ENCODE peak calls at places on chromosomes 16 and 17, in four cellular contexts. E is heart right ventricle, Q is GM12865, I is endothelial cell of umbilical vein. C is an unnamed sample.

GRCh38 chr16:86447228-86447627 is 63.1 kb upstream of the FOXF1 start:
- DNase-seq in E (no peak), Q (no peak), I (no peak), C (no peak)

GRCh38 chr17:77571562-77571981 is 386.9 kb upstream of the TNRC6C start:
- DNase-seq in E (no peak), Q (no peak), I (peak; percentile 64), C (no peak)

GRCh38 chr17:31371511-31372097 is 19.9 kb upstream of the RAB11FIP4 start:
- DNase-seq in E (no peak), Q (peak; percentile 40), I (peak; percentile 52), C (no peak)

GRCh38 chr16:56657555-56658430 is at the start of gene MT1F:
- DNase-seq in E (peak; percentile 73), Q (peak; percentile 33), I (peak; percentile 35), C (peak; percentile 25)

GRCh38 chr16:15967223-15967546 is 17.8 kb downstream of the ABCC1 start:
- DNase-seq in E (no peak), Q (no peak), I (no peak), C (no peak)

GRCh38 chr16:70680495-70681381 is 5.1 kb downstream of the MTSS2 start:
- DNase-seq in E (peak; percentile 39), Q (no peak), I (no peak), C (no peak)

GRCh38 chr16:67264277-67264676 is 15.1 kb upstream of the PLEKHG4 start:
- DNase-seq in E (no peak), Q (no peak), I (no peak), C (no peak)

GRCh38 chr17:42230225-42230624 is 35.9 kb upstream of the GHDC start:
- DNase-seq in E (no peak), Q (peak; percentile 16), I (no peak), C (no peak)

GRCh38 chr17:58329035-58329807 is 626 bp upstream of the TSPOAP1 start:
- DNase-seq in E (no peak), Q (peak; percentile 99), I (no peak), C (peak; percentile 88)

GRCh38 chr17:68441064-68441770 is 16.1 kb downstream of the WIPI1 start:
- DNase-seq in E (no peak), Q (no peak), I (peak; percentile 94), C (no peak)

GRCh38 chr17:6352016-6352415 is 82.9 kb downstream of the AIPL1 start:
- DNase-seq in E (no peak), Q (no peak), I (no peak), C (no peak)

GRCh38 chr17:79576333-79576732 is 34.5 kb downstream of the RBFOX3 start:
- DNase-seq in E (no peak), Q (no peak), I (no peak), C (no peak)

GRCh38 chr16:51151435-51151950 is 423 bp upstream of the SALL1 start:
- DNase-seq in E (peak; percentile 53), Q (no peak), I (no peak), C (no peak)

GRCh38 chr17:47899643-47900042 is 3.6 kb downstream of the SP2 start:
- DNase-seq in E (no peak), Q (no peak), I (no peak), C (no peak)

GRCh38 chr16:26791166-26791565 is 275.6 kb upstream of the C16orf82 start:
- DNase-seq in E (no peak), Q (no peak), I (no peak), C (no peak)

GRCh38 chr16:65965632-65966031 is 400.9 kb upstream of the CDH5 start:
- DNase-seq in E (no peak), Q (no peak), I (no peak), C (no peak)

GRCh38 chr17:3693829-3694231 is 2.1 kb downstream of the P2RX5 start:
- DNase-seq in E (no peak), Q (peak; percentile 96), I (no peak), C (peak; percentile 78)

GRCh38 chr17:36901506-36901905 is 35.8 kb upstream of the LHX1 start:
- DNase-seq in E (no peak), Q (no peak), I (no peak), C (no peak)

GRCh38 chr17:2436516-2436915 is 35.7 kb upstream of the MNT start:
- DNase-seq in E (no peak), Q (no peak), I (no peak), C (no peak)

GRCh38 chr17:9529033-9529748 is 46.4 kb downstream of the STX8 start:
- DNase-seq in E (no peak), Q (peak; percentile 43), I (peak; percentile 24), C (no peak)

GRCh38 chr16:69286941-69287713 is 24.0 kb upstream of the VPS4A start:
- DNase-seq in E (peak; percentile 58), Q (peak; percentile 72), I (peak; percentile 84), C (no peak)

GRCh38 chr17:68456529-68457167 is 648 bp downstream of the WIPI1 start:
- DNase-seq in E (peak; percentile 78), Q (peak; percentile 37), I (peak; percentile 87), C (no peak)

GRCh38 chr16:73172621-73173312 is 124.8 kb upstream of the ZFHX3 start:
- DNase-seq in E (peak; percentile 82), Q (no peak), I (peak; percentile 98), C (no peak)

GRCh38 chr16:73171901-73172619 is 124.1 kb upstream of the ZFHX3 start:
- DNase-seq in E (no peak), Q (no peak), I (no peak), C (no peak)

GRCh38 chr16:73171380-73171779 is 123.5 kb upstream of the ZFHX3 start:
- DNase-seq in E (no peak), Q (no peak), I (no peak), C (no peak)

GRCh38 chr16:73173396-73173795 is 125.5 kb upstream of the ZFHX3 start:
- DNase-seq in E (no peak), Q (no peak), I (no peak), C (no peak)

GRCh38 chr16:73170587-73170986 is 122.7 kb upstream of the ZFHX3 start:
- DNase-seq in E (no peak), Q (no peak), I (peak; percentile 65), C (no peak)
- TF ChIP-seq CTCF in E (no peak), Q (no peak), I (no peak), C (no peak)

GRCh38 chr17:72476575-72476986 is 355.8 kb downstream of the SOX9 start:
- DNase-seq in E (no peak), Q (no peak), I (no peak), C (no peak)

GRCh38 chr17:72476134-72476533 is 355.3 kb downstream of the SOX9 start:
- DNase-seq in E (no peak), Q (no peak), I (no peak), C (no peak)

GRCh38 chr17:72481572-72481971 is 360.8 kb downstream of the SOX9 start:
- DNase-seq in E (no peak), Q (no peak), I (no peak), C (no peak)

GRCh38 chr17:72477529-72477928 is 356.7 kb downstream of the SOX9 start:
- DNase-seq in E (no peak), Q (no peak), I (no peak), C (no peak)

GRCh38 chr17:72479113-72479512 is 358.3 kb downstream of the SOX9 start:
- DNase-seq in E (no peak), Q (peak; percentile 34), I (no peak), C (no peak)
- TF ChIP-seq CTCF in E (no peak), Q (peak; percentile 24), I (no peak), C (peak; percentile 39)

GRCh38 chr16:49890876-49891275 is 35.0 kb upstream of the ZNF423 start:
- DNase-seq in E (no peak), Q (peak; percentile 44), I (peak; percentile 20), C (peak; percentile 9)
- TF ChIP-seq CTCF in E (peak; percentile 36), Q (peak; percentile 32), I (no peak), C (peak; percentile 49)

GRCh38 chr17:74116087-74116717 is 87.3 kb upstream of the RPL38 start:
- DNase-seq in E (no peak), Q (no peak), I (no peak), C (no peak)
- TF ChIP-seq CTCF in E (no peak), Q (no peak), I (no peak), C (no peak)

GRCh38 chr17:80861892-80862291 is 129.7 kb upstream of the CHMP6 start:
- DNase-seq in E (no peak), Q (no peak), I (no peak), C (no peak)
- TF ChIP-seq CTCF in E (peak; percentile 44), Q (no peak), I (no peak), C (no peak)

GRCh38 chr16:4682616-4683254 is 10.6 kb upstream of the NUDT16L1 start:
- DNase-seq in E (peak; percentile 18), Q (no peak), I (no peak), C (no peak)
- TF ChIP-seq CTCF in E (peak; percentile 50), Q (no peak), I (peak; percentile 22), C (no peak)

DNA sequence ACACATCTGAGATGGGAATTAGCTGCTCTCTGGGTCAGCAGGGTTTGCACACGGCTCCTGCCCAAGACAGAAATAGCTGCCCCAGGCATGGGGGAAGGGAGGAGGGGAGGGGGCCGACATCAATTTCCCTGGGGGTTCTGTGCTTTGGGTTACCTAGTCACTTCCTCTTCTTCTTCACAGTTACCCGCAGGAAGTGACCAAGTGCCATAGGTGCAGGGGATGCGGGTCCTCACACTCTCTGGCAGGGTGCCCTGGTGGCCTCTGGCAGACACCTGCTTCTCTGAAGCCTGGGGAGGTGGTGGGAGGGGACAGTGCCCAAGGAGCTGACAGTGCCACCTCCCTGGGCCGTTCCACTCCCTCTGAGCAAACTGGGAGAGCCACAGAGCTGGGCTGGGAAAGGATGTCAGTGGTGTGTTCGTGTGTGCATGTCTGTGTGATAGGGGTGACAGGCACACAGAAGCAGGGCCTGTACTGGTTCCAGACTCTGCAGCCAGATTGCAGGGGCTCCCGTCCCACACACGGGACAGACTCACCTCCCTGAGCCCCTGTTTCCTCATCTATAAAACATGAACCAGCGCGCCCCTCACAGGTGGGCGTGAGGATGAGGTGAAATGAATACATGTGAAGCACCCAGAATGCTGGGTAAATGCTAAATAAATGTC is 18.2 kb downstream of the SCN4A start:
- DNase-seq in E (no peak), Q (peak; percentile 67), I (no peak), C (peak; percentile 72)
- TF ChIP-seq CTCF in E (no peak), Q (no peak), I (no peak), C (no peak)

DNA sequence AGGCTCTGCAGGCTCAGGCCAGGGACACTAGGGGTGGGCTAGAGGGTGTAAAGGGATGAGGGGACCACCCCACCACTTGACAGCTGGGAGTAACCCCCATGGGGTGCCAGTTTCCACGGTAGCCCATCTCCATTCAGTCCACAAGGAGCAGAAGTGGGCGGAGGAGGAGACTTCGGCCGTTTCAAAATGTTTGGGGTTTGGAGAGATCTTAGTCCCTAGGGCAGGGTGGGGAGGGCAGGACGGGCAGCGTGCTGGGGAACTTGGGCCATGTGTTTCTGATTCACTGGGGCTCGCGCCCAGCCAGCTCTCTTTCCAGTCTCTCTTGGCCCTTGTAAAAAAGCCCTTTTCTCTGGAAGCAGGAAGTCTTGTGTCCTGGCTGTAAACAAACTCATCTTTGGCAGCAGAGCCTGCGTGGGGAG is 8.3 kb downstream of the CYGB start:
- DNase-seq in E (peak; percentile 80), Q (no peak), I (peak; percentile 40), C (peak; percentile 35)
- TF ChIP-seq CTCF in E (no peak), Q (no peak), I (no peak), C (no peak)